ENCODE peak calls at places on chromosome 9, in ten cellular contexts. One of them, this sample, is unnamed.

GRCh38 chr9:86534572-86535258 is 180.5 kb upstream of the TUT7 start:
- DNase-seq in H1: no peak
- DNase-seq in ovary: no peak
- DNase-seq in sigmoid colon: no peak
- DNase-seq in NB4: no peak
- DNase-seq in heart left ventricle: no peak
- DNase-seq in thyroid gland: no peak
- DNase-seq in body of pancreas: no peak
- DNase-seq in lower leg skin: no peak
- DNase-seq in H54: no peak
- DNase-seq in this sample: no peak

GRCh38 chr9:134344068-134344820 is 18.0 kb downstream of the RXRA start:
- DNase-seq in H1: no peak
- DNase-seq in ovary: no peak
- DNase-seq in sigmoid colon: peak
- DNase-seq in NB4: no peak
- DNase-seq in heart left ventricle: peak
- DNase-seq in thyroid gland: no peak
- DNase-seq in body of pancreas: no peak
- DNase-seq in lower leg skin: no peak
- DNase-seq in H54: no peak
- DNase-seq in this sample: peak

GRCh38 chr9:128469070-128469469 is 13.3 kb downstream of the ODF2 start:
- DNase-seq in H1: no peak
- DNase-seq in ovary: no peak
- DNase-seq in sigmoid colon: no peak
- DNase-seq in NB4: no peak
- DNase-seq in heart left ventricle: no peak
- DNase-seq in thyroid gland: no peak
- DNase-seq in body of pancreas: no peak
- DNase-seq in lower leg skin: no peak
- DNase-seq in H54: no peak
- DNase-seq in this sample: peak

GRCh38 chr9:131714161-131714646 is 25.7 kb downstream of the RAPGEF1 start:
- DNase-seq in H1: no peak
- DNase-seq in ovary: peak
- DNase-seq in sigmoid colon: peak
- DNase-seq in NB4: no peak
- DNase-seq in heart left ventricle: peak
- DNase-seq in thyroid gland: peak
- DNase-seq in body of pancreas: peak
- DNase-seq in lower leg skin: peak
- DNase-seq in H54: no peak
- DNase-seq in this sample: no peak

GRCh38 chr9:31519424-31519823 is 865.0 kb upstream of the ACO1 start:
- DNase-seq in H1: no peak
- DNase-seq in ovary: no peak
- DNase-seq in sigmoid colon: no peak
- DNase-seq in NB4: no peak
- DNase-seq in heart left ventricle: no peak
- DNase-seq in thyroid gland: no peak
- DNase-seq in body of pancreas: no peak
- DNase-seq in lower leg skin: no peak
- DNase-seq in H54: no peak
- DNase-seq in this sample: no peak

GRCh38 chr9:859251-859650 is 17.8 kb downstream of the DMRT1 start:
- DNase-seq in H1: no peak
- DNase-seq in ovary: no peak
- DNase-seq in sigmoid colon: no peak
- DNase-seq in NB4: peak
- DNase-seq in heart left ventricle: no peak
- DNase-seq in thyroid gland: no peak
- DNase-seq in body of pancreas: no peak
- DNase-seq in lower leg skin: no peak
- DNase-seq in H54: no peak
- DNase-seq in this sample: no peak

GRCh38 chr9:126028746-126029145 is 281.6 kb downstream of the PBX3 start:
- DNase-seq in H1: no peak
- DNase-seq in ovary: no peak
- DNase-seq in sigmoid colon: no peak
- DNase-seq in NB4: peak
- DNase-seq in heart left ventricle: no peak
- DNase-seq in thyroid gland: no peak
- DNase-seq in body of pancreas: no peak
- DNase-seq in lower leg skin: no peak
- DNase-seq in H54: no peak
- DNase-seq in this sample: no peak

GRCh38 chr9:121169094-121169601 is 32.5 kb downstream of the RAB14 start:
- DNase-seq in H1: no peak
- DNase-seq in ovary: peak
- DNase-seq in sigmoid colon: no peak
- DNase-seq in NB4: no peak
- DNase-seq in heart left ventricle: no peak
- DNase-seq in thyroid gland: peak
- DNase-seq in body of pancreas: no peak
- DNase-seq in lower leg skin: no peak
- DNase-seq in H54: peak
- DNase-seq in this sample: peak

GRCh38 chr9:78828521-78828920 is 531.6 kb downstream of the PSAT1 start:
- DNase-seq in H1: no peak
- DNase-seq in ovary: no peak
- DNase-seq in sigmoid colon: no peak
- DNase-seq in NB4: no peak
- DNase-seq in heart left ventricle: no peak
- DNase-seq in thyroid gland: no peak
- DNase-seq in body of pancreas: peak
- DNase-seq in lower leg skin: no peak
- DNase-seq in H54: no peak
- DNase-seq in this sample: no peak

GRCh38 chr9:36937951-36938350 is 96.1 kb downstream of the PAX5 start:
- DNase-seq in H1: no peak
- DNase-seq in ovary: no peak
- DNase-seq in sigmoid colon: no peak
- DNase-seq in NB4: no peak
- DNase-seq in heart left ventricle: no peak
- DNase-seq in thyroid gland: no peak
- DNase-seq in body of pancreas: no peak
- DNase-seq in lower leg skin: no peak
- DNase-seq in H54: no peak
- DNase-seq in this sample: no peak

GRCh38 chr9:131117762-131118145 is 7.6 kb upstream of the NUP214 start:
- DNase-seq in H1: no peak
- DNase-seq in ovary: no peak
- DNase-seq in sigmoid colon: peak
- DNase-seq in NB4: no peak
- DNase-seq in heart left ventricle: no peak
- DNase-seq in thyroid gland: no peak
- DNase-seq in body of pancreas: no peak
- DNase-seq in lower leg skin: no peak
- DNase-seq in H54: no peak
- DNase-seq in this sample: no peak

DNA sequence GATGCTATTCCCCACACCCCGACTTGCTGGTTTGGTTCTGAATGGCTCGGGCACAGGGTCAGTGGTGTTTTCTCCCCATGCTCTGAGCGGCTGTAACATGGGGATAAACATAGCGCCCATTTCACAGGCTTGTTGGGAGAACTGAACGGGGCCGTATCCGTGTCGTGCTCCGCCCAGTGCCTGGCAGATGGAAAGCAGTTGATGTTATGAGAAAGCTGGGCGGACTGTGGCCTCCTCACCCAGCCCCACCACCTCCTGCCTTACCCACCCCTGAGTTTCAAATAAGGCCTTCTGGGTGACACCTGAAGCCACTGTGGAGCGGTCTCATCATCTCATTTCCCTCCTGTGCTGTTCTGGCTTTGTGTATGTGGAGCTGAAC is 14.5 kb downstream of the ORM2 start:
- DNase-seq in H1: no peak
- DNase-seq in ovary: no peak
- DNase-seq in sigmoid colon: no peak
- DNase-seq in NB4: no peak
- DNase-seq in heart left ventricle: no peak
- DNase-seq in thyroid gland: no peak
- DNase-seq in body of pancreas: no peak
- DNase-seq in lower leg skin: no peak
- DNase-seq in H54: no peak
- DNase-seq in this sample: no peak
- TF ChIP-seq POLR2A in H1: no peak
- TF ChIP-seq POLR2A in ovary: no peak
- TF ChIP-seq POLR2A in sigmoid colon: no peak
- TF ChIP-seq POLR2A in NB4: no peak
- TF ChIP-seq POLR2A in heart left ventricle: no peak
- TF ChIP-seq POLR2A in thyroid gland: no peak
- TF ChIP-seq POLR2A in body of pancreas: no peak
- TF ChIP-seq POLR2A in lower leg skin: no peak
- TF ChIP-seq POLR2A in H54: no peak
- TF ChIP-seq POLR2A in this sample: no peak

GRCh38 chr9:136927343-136928261 is 16.9 kb downstream of the FBXW5 start:
- DNase-seq in H1: no peak
- DNase-seq in ovary: no peak
- DNase-seq in sigmoid colon: no peak
- DNase-seq in NB4: no peak
- DNase-seq in heart left ventricle: no peak
- DNase-seq in thyroid gland: no peak
- DNase-seq in body of pancreas: no peak
- DNase-seq in lower leg skin: no peak
- DNase-seq in H54: no peak
- DNase-seq in this sample: no peak

GRCh38 chr9:136926749-136927148 is 17.8 kb downstream of the FBXW5 start:
- DNase-seq in H1: no peak
- DNase-seq in ovary: no peak
- DNase-seq in sigmoid colon: no peak
- DNase-seq in NB4: no peak
- DNase-seq in heart left ventricle: no peak
- DNase-seq in thyroid gland: no peak
- DNase-seq in body of pancreas: no peak
- DNase-seq in lower leg skin: no peak
- DNase-seq in H54: no peak
- DNase-seq in this sample: no peak

GRCh38 chr9:136930014-136930413 is 14.5 kb downstream of the FBXW5 start:
- DNase-seq in H1: no peak
- DNase-seq in ovary: no peak
- DNase-seq in sigmoid colon: no peak
- DNase-seq in NB4: no peak
- DNase-seq in heart left ventricle: no peak
- DNase-seq in thyroid gland: no peak
- DNase-seq in body of pancreas: no peak
- DNase-seq in lower leg skin: no peak
- DNase-seq in H54: no peak
- DNase-seq in this sample: no peak

GRCh38 chr9:136926154-136926704 is 18.3 kb downstream of the FBXW5 start:
- DNase-seq in H1: no peak
- DNase-seq in ovary: no peak
- DNase-seq in sigmoid colon: no peak
- DNase-seq in NB4: no peak
- DNase-seq in heart left ventricle: no peak
- DNase-seq in thyroid gland: no peak
- DNase-seq in body of pancreas: no peak
- DNase-seq in lower leg skin: no peak
- DNase-seq in H54: no peak
- DNase-seq in this sample: no peak

GRCh38 chr9:136928591-136928990 is 15.9 kb downstream of the FBXW5 start:
- DNase-seq in H1: no peak
- DNase-seq in ovary: no peak
- DNase-seq in sigmoid colon: no peak
- DNase-seq in NB4: no peak
- DNase-seq in heart left ventricle: peak
- DNase-seq in thyroid gland: no peak
- DNase-seq in body of pancreas: no peak
- DNase-seq in lower leg skin: no peak
- DNase-seq in H54: no peak
- DNase-seq in this sample: no peak
- TF ChIP-seq POLR2A in H1: no peak
- TF ChIP-seq POLR2A in ovary: no peak
- TF ChIP-seq POLR2A in sigmoid colon: no peak
- TF ChIP-seq POLR2A in NB4: no peak
- TF ChIP-seq POLR2A in heart left ventricle: no peak
- TF ChIP-seq POLR2A in thyroid gland: no peak
- TF ChIP-seq POLR2A in body of pancreas: no peak
- TF ChIP-seq POLR2A in lower leg skin: no peak
- TF ChIP-seq POLR2A in H54: no peak
- TF ChIP-seq POLR2A in this sample: no peak

GRCh38 chr9:116153765-116154333 is at the start of gene PAPPA:
- DNase-seq in H1: no peak
- DNase-seq in ovary: peak
- DNase-seq in sigmoid colon: no peak
- DNase-seq in NB4: no peak
- DNase-seq in heart left ventricle: no peak
- DNase-seq in thyroid gland: no peak
- DNase-seq in body of pancreas: peak
- DNase-seq in lower leg skin: no peak
- DNase-seq in H54: no peak
- DNase-seq in this sample: peak

GRCh38 chr9:116156621-116157314 is 3.2 kb downstream of the PAPPA start:
- DNase-seq in H1: no peak
- DNase-seq in ovary: peak
- DNase-seq in sigmoid colon: peak
- DNase-seq in NB4: no peak
- DNase-seq in heart left ventricle: peak
- DNase-seq in thyroid gland: peak
- DNase-seq in body of pancreas: peak
- DNase-seq in lower leg skin: peak
- DNase-seq in H54: no peak
- DNase-seq in this sample: peak

GRCh38 chr9:116155700-116156045 is 2.1 kb downstream of the PAPPA start:
- DNase-seq in H1: no peak
- DNase-seq in ovary: no peak
- DNase-seq in sigmoid colon: no peak
- DNase-seq in NB4: no peak
- DNase-seq in heart left ventricle: no peak
- DNase-seq in thyroid gland: no peak
- DNase-seq in body of pancreas: no peak
- DNase-seq in lower leg skin: no peak
- DNase-seq in H54: no peak
- DNase-seq in this sample: no peak

GRCh38 chr9:116154334-116154975 is 864 bp downstream of the PAPPA start:
- DNase-seq in H1: no peak
- DNase-seq in ovary: peak
- DNase-seq in sigmoid colon: peak
- DNase-seq in NB4: no peak
- DNase-seq in heart left ventricle: peak
- DNase-seq in thyroid gland: no peak
- DNase-seq in body of pancreas: peak
- DNase-seq in lower leg skin: no peak
- DNase-seq in H54: no peak
- DNase-seq in this sample: peak

GRCh38 chr9:116154976-116155699 is 1.5 kb downstream of the PAPPA start:
- DNase-seq in H1: no peak
- DNase-seq in ovary: peak
- DNase-seq in sigmoid colon: no peak
- DNase-seq in NB4: no peak
- DNase-seq in heart left ventricle: no peak
- DNase-seq in thyroid gland: no peak
- DNase-seq in body of pancreas: peak
- DNase-seq in lower leg skin: no peak
- DNase-seq in H54: no peak
- DNase-seq in this sample: peak
- TF ChIP-seq POLR2A in H1: no peak
- TF ChIP-seq POLR2A in ovary: no peak
- TF ChIP-seq POLR2A in sigmoid colon: no peak
- TF ChIP-seq POLR2A in NB4: no peak
- TF ChIP-seq POLR2A in heart left ventricle: no peak
- TF ChIP-seq POLR2A in thyroid gland: no peak
- TF ChIP-seq POLR2A in body of pancreas: no peak
- TF ChIP-seq POLR2A in lower leg skin: no peak
- TF ChIP-seq POLR2A in H54: no peak
- TF ChIP-seq POLR2A in this sample: no peak

GRCh38 chr9:137812356-137813023 is 65.1 kb upstream of the CACNA1B start:
- DNase-seq in H1: no peak
- DNase-seq in ovary: no peak
- DNase-seq in sigmoid colon: no peak
- DNase-seq in NB4: no peak
- DNase-seq in heart left ventricle: no peak
- DNase-seq in thyroid gland: no peak
- DNase-seq in body of pancreas: no peak
- DNase-seq in lower leg skin: no peak
- DNase-seq in H54: no peak
- DNase-seq in this sample: no peak
- TF ChIP-seq POLR2A in H1: no peak
- TF ChIP-seq POLR2A in ovary: no peak
- TF ChIP-seq POLR2A in sigmoid colon: no peak
- TF ChIP-seq POLR2A in NB4: no peak
- TF ChIP-seq POLR2A in heart left ventricle: no peak
- TF ChIP-seq POLR2A in thyroid gland: no peak
- TF ChIP-seq POLR2A in body of pancreas: no peak
- TF ChIP-seq POLR2A in lower leg skin: no peak
- TF ChIP-seq POLR2A in H54: no peak
- TF ChIP-seq POLR2A in this sample: no peak

This sample was measured in erythroblast.